ENCODE peak calls at places on chromosomes 13 and 19, in six cellular contexts. J, V, X, R, A and T are unnamed samples.

GRCh38 chr19:11453468-11454341 is 18.3 kb downstream of the PRKCSH start:
- DNase-seq in J (no peak), V (no peak), X (no peak), R (peak), A (no peak), T (no peak)

GRCh38 chr19:48806818-48807589 is 3.8 kb downstream of the BCAT2 start:
- DNase-seq in J (peak), V (peak), X (peak), R (peak), A (peak), T (peak)

GRCh38 chr13:99656843-99657506 is 155.7 kb downstream of the TM9SF2 start:
- DNase-seq in J (peak), V (no peak), X (no peak), R (peak), A (peak), T (no peak)

GRCh38 chr13:91805605-91806004 is 407.2 kb downstream of the GPC5 start:
- DNase-seq in J (no peak), V (peak), X (no peak), R (no peak), A (no peak), T (no peak)

GRCh38 chr19:57818378-57818777 is 3.7 kb upstream of the ZNF552 start:
- DNase-seq in J (no peak), V (no peak), X (no peak), R (no peak), A (no peak), T (no peak)

GRCh38 chr13:40401911-40402776 is 264.3 kb downstream of the FOXO1 start:
- DNase-seq in J (peak), V (peak), X (peak), R (no peak), A (peak), T (no peak)

GRCh38 chr13:39684531-39685137 is 29.2 kb downstream of the COG6 start:
- DNase-seq in J (no peak), V (peak), X (no peak), R (peak), A (peak), T (peak)

GRCh38 chr19:38049105-38049649 is 142.2 kb downstream of the SIPA1L3 start:
- DNase-seq in J (no peak), V (no peak), X (no peak), R (no peak), A (peak), T (no peak)

GRCh38 chr13:108278466-108278865 is 8.9 kb downstream of the TNFSF13B start:
- DNase-seq in J (no peak), V (no peak), X (no peak), R (no peak), A (no peak), T (no peak)

GRCh38 chr19:52896431-52897148 is 845 bp downstream of the ZNF320 start:
- DNase-seq in J (peak), V (peak), X (peak), R (peak), A (no peak), T (peak)

GRCh38 chr13:31749929-31750328 is 10.6 kb downstream of the RXFP2 start:
- DNase-seq in J (no peak), V (peak), X (no peak), R (no peak), A (no peak), T (no peak)

GRCh38 chr13:39038569-39038898 is 278 bp downstream of the NHLRC3 start:
- DNase-seq in J (peak), V (no peak), X (no peak), R (no peak), A (peak), T (no peak)

GRCh38 chr19:48680436-48681126 is 7.8 kb upstream of the NTN5 start:
- DNase-seq in J (no peak), V (no peak), X (no peak), R (no peak), A (no peak), T (no peak)

GRCh38 chr19:43754562-43755255 is at the start of gene SMG9:
- DNase-seq in J (peak), V (peak), X (peak), R (peak), A (peak), T (peak)

GRCh38 chr13:80334582-80335260 is 6.2 kb downstream of the SPRY2 start:
- DNase-seq in J (no peak), V (peak), X (no peak), R (no peak), A (no peak), T (no peak)

GRCh38 chr19:14361824-14362223 is 19.4 kb upstream of the ADGRE5 start:
- DNase-seq in J (no peak), V (no peak), X (no peak), R (peak), A (peak), T (no peak)

GRCh38 chr19:10402441-10403038 is 802 bp downstream of the CDC37 start:
- DNase-seq in J (peak), V (peak), X (no peak), R (peak), A (no peak), T (no peak)

GRCh38 chr19:5017235-5017634 is 48.3 kb downstream of the KDM4B start:
- DNase-seq in J (no peak), V (no peak), X (no peak), R (no peak), A (no peak), T (no peak)

GRCh38 chr13:45833242-45833641 is 18.3 kb downstream of the SIAH3 start:
- DNase-seq in J (no peak), V (peak), X (no peak), R (no peak), A (no peak), T (no peak)

GRCh38 chr19:14575428-14575980 is 3.6 kb upstream of the NDUFB7 start:
- DNase-seq in J (no peak), V (no peak), X (no peak), R (no peak), A (no peak), T (no peak)

GRCh38 chr13:102402292-102402691 is 444 bp upstream of the FGF14 start:
- DNase-seq in J (no peak), V (peak), X (no peak), R (peak), A (no peak), T (peak)

GRCh38 chr19:6794817-6795431 is 22.4 kb downstream of the VAV1 start:
- DNase-seq in J (no peak), V (no peak), X (no peak), R (no peak), A (no peak), T (no peak)

GRCh38 chr13:74871671-74872070 is 610.3 kb downstream of the TBC1D4 start:
- DNase-seq in J (no peak), V (no peak), X (no peak), R (no peak), A (no peak), T (no peak)

GRCh38 chr13:113646376-113646775 is 11.6 kb downstream of the ATP4B start:
- DNase-seq in J (peak), V (no peak), X (peak), R (no peak), A (no peak), T (no peak)

GRCh38 chr19:51327066-51327985 is 14.6 kb downstream of the VSIG10L start:
- DNase-seq in J (peak), V (peak), X (peak), R (peak), A (peak), T (peak)

GRCh38 chr19:50514346-50515167 is 844 bp upstream of the ASPDH start:
- DNase-seq in J (no peak), V (no peak), X (no peak), R (peak), A (no peak), T (no peak)

GRCh38 chr13:30832845-30833332 is 73.2 kb upstream of the MEDAG start:
- DNase-seq in J (peak), V (no peak), X (peak), R (peak), A (peak), T (no peak)

GRCh38 chr13:22517544-22517943 is 663.2 kb upstream of the SGCG start:
- DNase-seq in J (no peak), V (peak), X (no peak), R (peak), A (no peak), T (no peak)

GRCh38 chr19:34282611-34283519 is 28.5 kb downstream of the GARRE1 start:
- DNase-seq in J (no peak), V (no peak), X (no peak), R (no peak), A (no peak), T (no peak)

GRCh38 chr13:86559915-86560314 is 760.7 kb upstream of the SLITRK6 start:
- DNase-seq in J (no peak), V (no peak), X (no peak), R (no peak), A (no peak), T (peak)

GRCh38 chr19:56221851-56222250 is 19.8 kb downstream of the ZSCAN5C start:
- DNase-seq in J (no peak), V (no peak), X (no peak), R (no peak), A (no peak), T (no peak)

GRCh38 chr13:20566424-20566916 is 487 bp upstream of the IFT88 start:
- DNase-seq in J (peak), V (peak), X (peak), R (no peak), A (no peak), T (no peak)

GRCh38 chr19:2306971-2307370 is 983 bp downstream of the LINGO3 start:
- DNase-seq in J (no peak), V (no peak), X (no peak), R (no peak), A (no peak), T (no peak)
- H3K27ac ChIP-seq in J (no peak), V (no peak), X (no peak), R (no peak), A (no peak), T (no peak)

GRCh38 chr13:48570225-48570828 is 37.4 kb upstream of the RCBTB2 start:
- DNase-seq in J (no peak), V (no peak), X (no peak), R (no peak), A (no peak), T (no peak)
- H3K27ac ChIP-seq in J (peak), V (no peak), X (peak), R (no peak), A (no peak), T (no peak)

GRCh38 chr13:60351816-60352215 is 45.2 kb upstream of the TDRD3 start:
- DNase-seq in J (no peak), V (no peak), X (no peak), R (no peak), A (no peak), T (no peak)
- H3K27ac ChIP-seq in J (no peak), V (no peak), X (no peak), R (no peak), A (no peak), T (no peak)

GRCh38 chr13:42970824-42971669 is 21.0 kb downstream of the EPSTI1 start:
- DNase-seq in J (peak), V (peak), X (no peak), R (peak), A (peak), T (peak)
- H3K27ac ChIP-seq in J (no peak), V (no peak), X (no peak), R (no peak), A (no peak), T (no peak)

GRCh38 chr19:42285988-42286348 is 16.0 kb upstream of the PRR19 start:
- DNase-seq in J (no peak), V (no peak), X (no peak), R (no peak), A (no peak), T (no peak)
- H3K27ac ChIP-seq in J (no peak), V (peak), X (peak), R (no peak), A (peak), T (no peak)

DNA sequence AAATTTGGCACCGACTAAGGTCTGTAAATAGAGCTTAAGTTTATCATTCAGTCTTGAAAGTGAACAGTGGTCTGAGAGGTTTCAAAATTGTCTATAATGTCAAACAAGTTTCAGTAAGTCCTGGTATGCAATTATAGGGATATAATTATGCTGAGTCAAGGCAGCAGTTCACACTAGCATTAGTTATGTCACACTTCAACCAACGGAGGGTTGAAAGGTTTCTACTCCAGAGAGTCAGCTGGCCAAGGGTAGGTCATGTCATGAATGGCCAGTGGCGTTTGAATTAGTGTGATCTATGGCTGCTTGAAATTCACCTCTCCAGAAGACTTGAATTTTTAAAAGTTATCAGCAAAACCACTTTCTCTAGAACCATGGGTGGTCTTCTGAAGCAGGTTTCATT is 108.6 kb downstream of the TNFRSF19 start:
- DNase-seq in J (no peak), V (no peak), X (no peak), R (no peak), A (no peak), T (no peak)
- H3K27ac ChIP-seq in J (no peak), V (peak), X (no peak), R (no peak), A (no peak), T (no peak)

GRCh38 chr13:76389321-76389720 is 496.9 kb downstream of the KCTD12 start:
- DNase-seq in J (no peak), V (no peak), X (no peak), R (no peak), A (no peak), T (no peak)
- H3K27ac ChIP-seq in J (no peak), V (no peak), X (no peak), R (no peak), A (no peak), T (no peak)